ENCODE peak calls at places on chromosomes 3 and 15, in five cellular contexts. V is HepG2; P is cardiac muscle cell; Z is AG08396; W is stimulated activated CD4-positive, alpha-beta T cell treated with anti-CD3 and anti-CD28 coated beads, TNF-alpha, amount 100 ng/mL, for 4 hours. C is an unnamed sample.

GRCh38 chr15:88484781-88485246 is 17.3 kb downstream of the MRPS11 start:
- DNase-seq in V (no peak), P (no peak), Z (peak; percentile 22), W (no peak), C (no peak)

GRCh38 chr3:171462224-171462623 is 2.0 kb upstream of the TNIK start:
- DNase-seq in V (no peak), P (peak; percentile 52), Z (no peak), W (no peak), C (no peak)

GRCh38 chr15:35680951-35681350 is 135.0 kb upstream of the DPH6 start:
- DNase-seq in V (no peak), P (no peak), Z (no peak), W (no peak), C (no peak)

GRCh38 chr3:1528621-1529020 is 435.8 kb downstream of the CNTN6 start:
- DNase-seq in V (no peak), P (no peak), Z (no peak), W (no peak), C (no peak)

GRCh38 chr15:25863968-25864580 is 947 bp upstream of the ATP10A start:
- DNase-seq in V (no peak), P (no peak), Z (no peak), W (no peak), C (no peak)

GRCh38 chr3:31813197-31813596 is 167.9 kb downstream of the OSBPL10 start:
- DNase-seq in V (no peak), P (no peak), Z (no peak), W (no peak), C (no peak)

GRCh38 chr3:184710870-184711365 is 946 bp downstream of the MAGEF1 start:
- DNase-seq in V (no peak), P (no peak), Z (no peak), W (no peak), C (peak; percentile 41)

GRCh38 chr15:25501828-25502446 is 63.1 kb upstream of the UBE3A start:
- DNase-seq in V (peak; percentile 42), P (peak; percentile 57), Z (peak; percentile 26), W (no peak), C (no peak)

GRCh38 chr3:110413291-110413690 is 658.3 kb upstream of the NECTIN3 start:
- DNase-seq in V (no peak), P (no peak), Z (no peak), W (no peak), C (no peak)

GRCh38 chr15:62187425-62187824 is 22.3 kb upstream of the C2CD4B start:
- DNase-seq in V (no peak), P (no peak), Z (no peak), W (no peak), C (no peak)

GRCh38 chr3:11379824-11380281 is 107.7 kb downstream of the ATG7 start:
- DNase-seq in V (no peak), P (no peak), Z (no peak), W (no peak), C (no peak)